ENCODE peak calls at places on chromosomes 4 and X, in five cellular contexts. O is PC-3, E is fibroblast of lung, V is body of pancreas, H is mammary epithelial cell. U is an unnamed sample.
A peak's percentile ranks its signal among the peaks of the same experiment; 100 is the strongest.

GRCh38 chr4:185246453-185246852 is 37.1 kb downstream of the SNX25 start:
- DNase-seq in V (no peak), H (no peak), E (no peak), O (no peak), U (no peak)

GRCh38 chr4:171812377-171813194 is 618 bp upstream of the GALNTL6 start:
- DNase-seq in E (peak; percentile 0), H (peak; percentile 0), O (no peak), V (no peak), U (no peak)

GRCh38 chr4:153577053-153577452 is 107.0 kb upstream of the TLR2 start:
- DNase-seq in O (no peak), V (no peak), H (no peak), E (no peak), U (peak; percentile 14)

GRCh38 chrX:130575831-130576404 is 174.1 kb downstream of the RBMX2 start:
- DNase-seq in V (peak; percentile 31), E (peak; percentile 27), O (peak; percentile 56), H (peak; percentile 7), U (peak; percentile 31)

GRCh38 chr4:128268970-128269369 is 18.6 kb downstream of the PGRMC2 start:
- DNase-seq in E (no peak), O (no peak), H (no peak), V (no peak), U (no peak)

GRCh38 chr4:26482508-26483462 is 7.5 kb downstream of the CCKAR start:
- DNase-seq in E (peak; percentile 65), V (no peak), O (no peak), H (no peak), U (no peak)

GRCh38 chrX:131841496-131842410 is 181.3 kb upstream of the STK26 start:
- DNase-seq in H (peak; percentile 54), V (peak; percentile 42), E (peak; percentile 35), O (peak; percentile 78), U (peak; percentile 40)

GRCh38 chr4:166064706-166065105 is 191.7 kb downstream of the TLL1 start:
- DNase-seq in E (no peak), H (peak; percentile 58), O (no peak), V (no peak), U (peak; percentile 90)

GRCh38 chr4:123661080-123661737 is 264.6 kb downstream of the SPRY1 start:
- DNase-seq in O (peak; percentile 56), V (no peak), H (no peak), E (peak; percentile 26), U (peak; percentile 44)

GRCh38 chr4:106893903-106894302 is 142.2 kb downstream of the DKK2 start:
- DNase-seq in V (no peak), O (no peak), E (no peak), H (no peak), U (no peak)

GRCh38 chr4:18014269-18014668 is 7.3 kb downstream of the LCORL start:
- DNase-seq in E (no peak), V (no peak), O (no peak), H (no peak), U (no peak)

GRCh38 chrX:71098302-71098701 is 2.7 kb downstream of the FOXO4 start:
- DNase-seq in H (no peak), E (peak; percentile 25), V (peak; percentile 56), O (peak; percentile 42), U (peak; percentile 13)

GRCh38 chrX:13257223-13258051 is 62.4 kb downstream of the ATXN3L start:
- DNase-seq in V (no peak), O (no peak), E (no peak), H (no peak), U (no peak)

GRCh38 chr4:1992468-1993168 is 16.2 kb downstream of the NELFA start:
- DNase-seq in V (no peak), E (peak; percentile 16), O (no peak), H (no peak), U (no peak)

GRCh38 chr4:141730805-141731204 is 94.4 kb downstream of the IL15 start:
- DNase-seq in E (peak; percentile 8), H (no peak), V (no peak), O (peak; percentile 19), U (no peak)

GRCh38 chrX:16828126-16828908 is 41.8 kb downstream of the RBBP7 start:
- DNase-seq in V (peak; percentile 40), O (no peak), E (peak; percentile 93), H (peak; percentile 88), U (peak; percentile 76)

GRCh38 chr4:15414601-15415091 is 13.2 kb upstream of the C1QTNF7 start:
- DNase-seq in O (peak; percentile 12), H (no peak), V (no peak), E (peak; percentile 40), U (no peak)

GRCh38 chrX:134547047-134547679 is 87.2 kb downstream of the HPRT1 start:
- DNase-seq in V (no peak), H (no peak), E (no peak), O (no peak), U (no peak)

GRCh38 chr4:36187723-36188333 is 56.5 kb downstream of the ARAP2 start:
- DNase-seq in H (peak; percentile 13), E (peak; percentile 38), V (no peak), O (peak; percentile 47), U (peak; percentile 16)

GRCh38 chrX:17187301-17187836 is 187.6 kb upstream of the NHS start:
- DNase-seq in V (no peak), E (peak; percentile 6), O (no peak), H (no peak), U (no peak)

GRCh38 chr4:152229782-152230289 is 306.1 kb downstream of the FBXW7 start:
- DNase-seq in O (no peak), V (no peak), E (no peak), H (no peak), U (no peak)

GRCh38 chrX:46865281-46865680 is 28.4 kb downstream of the RP2 start:
- DNase-seq in V (peak; percentile 2), O (peak; percentile 69), H (no peak), E (peak; percentile 69), U (peak; percentile 48)

GRCh38 chrX:3717742-3718420 is 4.4 kb upstream of the PRKX start:
- DNase-seq in E (peak; percentile 30), V (no peak), H (peak; percentile 92), O (peak; percentile 12), U (peak; percentile 86)

GRCh38 chrX:323721-324628 is 5.4 kb upstream of the GTPBP6 start:
- DNase-seq in V (peak; percentile 88), E (peak; percentile 81), H (peak; percentile 86), O (peak; percentile 34), U (peak; percentile 76)

GRCh38 chr4:123438031-123438430 is 41.4 kb downstream of the SPRY1 start:
- DNase-seq in H (no peak), O (no peak), E (no peak), V (peak; percentile 37), U (no peak)

GRCh38 chr4:188372856-188373255 is 233.6 kb downstream of the TRIML1 start:
- DNase-seq in O (peak; percentile 8), V (no peak), E (no peak), H (peak; percentile 29), U (no peak)

GRCh38 chrX:136625246-136625645 is 22.7 kb upstream of the CD40LG start:
- DNase-seq in O (no peak), V (no peak), H (no peak), E (no peak), U (no peak)

GRCh38 chrX:39144323-39144722 is 343.1 kb downstream of the MID1IP1 start:
- DNase-seq in V (no peak), H (no peak), E (no peak), O (no peak), U (peak; percentile 23)

GRCh38 chrX:154457491-154458115 is 478 bp upstream of the PLXNA3 start:
- DNase-seq in H (peak; percentile 58), V (peak; percentile 52), O (peak; percentile 56), E (no peak), U (peak; percentile 60)

GRCh38 chr4:73451404-73451803 is 15.4 kb downstream of the AFP start:
- DNase-seq in H (no peak), V (peak; percentile 29), E (peak; percentile 84), O (no peak), U (no peak)

GRCh38 chrX:155857561-155857960 is 23.6 kb upstream of the VAMP7 start:
- DNase-seq in E (no peak), O (peak; percentile 20), H (no peak), V (no peak), U (peak; percentile 6)

GRCh38 chr4:146916479-146917076 is 29.1 kb downstream of the TTC29 start:
- DNase-seq in V (no peak), E (peak; percentile 29), H (peak; percentile 3), O (peak; percentile 67), U (peak; percentile 52)

GRCh38 chr4:145066063-145066501 is 31.9 kb downstream of the ANAPC10 start:
- DNase-seq in E (no peak), O (no peak), H (no peak), V (no peak), U (no peak)

DNA sequence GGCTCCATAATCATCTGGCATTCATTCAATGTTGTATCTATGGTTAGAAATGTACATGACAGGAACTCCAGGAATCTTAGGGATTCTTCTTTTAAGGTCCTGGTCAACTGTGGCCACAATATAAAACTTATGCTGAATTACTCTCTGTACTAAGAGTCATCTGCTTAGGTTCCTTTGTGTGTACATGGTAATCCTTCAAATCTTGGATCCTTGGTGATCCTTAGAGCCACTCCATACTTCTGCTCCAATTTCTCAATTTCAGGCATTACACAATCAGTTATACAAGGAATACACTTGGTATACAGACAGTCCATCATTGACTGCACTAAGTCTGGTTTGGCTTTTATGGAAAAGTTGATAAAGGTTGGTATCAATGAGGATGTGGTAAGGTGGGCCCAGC is 5.8 kb downstream of the SRD5A3 start:
- DNase-seq in V (no peak), E (no peak), H (no peak), O (no peak), U (no peak)
- H3K4me3 ChIP-seq in V (no peak overlapping the region), E (no peak overlapping the region), H (no peak overlapping the region), O (no peak overlapping the region), U (no peak overlapping the region)

GRCh38 chr4:174314274-174314673 is 30.6 kb downstream of the CEP44 start:
- DNase-seq in H (no peak), E (no peak), O (no peak), V (no peak), U (no peak)

GRCh38 chr4:174314770-174315169 is 31.1 kb downstream of the CEP44 start:
- DNase-seq in V (no peak), H (peak; percentile 68), O (peak; percentile 46), E (peak; percentile 78), U (peak; percentile 80)

GRCh38 chr4:174317531-174317930 is 33.8 kb downstream of the CEP44 start:
- DNase-seq in O (peak; percentile 40), H (no peak), E (no peak), V (no peak), U (peak; percentile 43)

GRCh38 chr4:174316954-174317353 is 33.2 kb downstream of the CEP44 start:
- DNase-seq in O (no peak), E (peak; percentile 45), H (no peak), V (no peak), U (peak; percentile 61)

DNA sequence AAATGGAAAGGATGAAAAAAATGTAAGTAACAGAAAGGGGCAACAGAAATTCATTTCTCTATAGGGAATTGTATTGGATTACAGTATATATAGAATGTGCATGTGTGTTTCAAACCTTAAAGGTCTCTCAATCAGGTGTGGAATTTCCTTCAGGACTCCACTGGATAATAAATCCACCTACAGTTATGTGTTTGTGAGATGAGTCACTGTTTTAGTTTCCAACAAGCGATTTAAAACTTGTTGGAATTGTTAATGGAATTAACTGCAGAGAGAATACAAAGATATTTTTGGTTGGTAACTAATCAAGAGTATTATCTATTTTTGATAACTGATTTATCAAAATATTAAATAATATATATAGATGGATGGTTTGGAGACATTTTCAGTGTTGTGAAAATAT is 32.8 kb downstream of the CEP44 start:
- DNase-seq in O (peak; percentile 17), E (peak; percentile 53), V (no peak), H (peak; percentile 43), U (peak; percentile 61)
- H3K36me3 ChIP-seq in O (no peaks in the 10 kb centered on the region), E (no peaks in the 10 kb centered on the region), V (peaks cover 2% of the 10 kb centered on the region), H (peaks cover 2% of the 10 kb centered on the region), U (no peaks in the 10 kb centered on the region)

GRCh38 chrX:29617725-29618124 is 597.6 kb upstream of the MAGEB2 start:
- DNase-seq in E (no peak), O (peak; percentile 38), V (no peak), H (no peak), U (no peak)
- TF ChIP-seq CTCF in E (peak; percentile 12), O (peak; percentile 62), V (no peak), H (peak; percentile 37), U (peak; percentile 3)

GRCh38 chr4:168247603-168248002 is 70.9 kb downstream of the DDX60 start:
- DNase-seq in E (no peak), H (no peak), O (no peak), V (no peak), U (no peak)
- H3K4me3 ChIP-seq in E (no peak overlapping the region), H (no peak overlapping the region), O (no peak overlapping the region), V (no peak overlapping the region), U (no peak overlapping the region)